ENCODE peak calls at places on chromosomes 3 and 15, in four cellular contexts. One of them, this sample, is unnamed.

GRCh38 chr3:149016669-149017541 is 25.6 kb downstream of the GYG1 start:
- DNase-seq in transverse colon: no peak
- DNase-seq in HCT116: no peak
- DNase-seq in K562: no peak
- DNase-seq in this sample: no peak

GRCh38 chr15:80743189-80743833 is 35.9 kb upstream of the CEMIP start:
- DNase-seq in HCT116: no peak
- DNase-seq in K562: no peak
- DNase-seq in transverse colon: peak; percentile 19
- DNase-seq in this sample: no peak

GRCh38 chr3:61563614-61564404 is 2.4 kb downstream of the PTPRG start:
- DNase-seq in K562: no peak
- DNase-seq in HCT116: no peak
- DNase-seq in transverse colon: no peak
- DNase-seq in this sample: no peak

GRCh38 chr15:74055804-74056203 is 26.5 kb downstream of the GOLGA6A start:
- DNase-seq in K562: no peak
- DNase-seq in HCT116: no peak
- DNase-seq in transverse colon: no peak
- DNase-seq in this sample: no peak

GRCh38 chr15:31228980-31229826 is 97.4 kb upstream of the KLF13 start:
- DNase-seq in transverse colon: peak; percentile 87
- DNase-seq in HCT116: no peak
- DNase-seq in K562: no peak
- DNase-seq in this sample: peak; percentile 87

GRCh38 chr3:39141211-39141995 is 12.0 kb downstream of the CSRNP1 start:
- DNase-seq in transverse colon: peak; percentile 91
- DNase-seq in HCT116: no peak
- DNase-seq in K562: peak; percentile 34
- DNase-seq in this sample: peak; percentile 89

GRCh38 chr3:136819784-136820640 is 1.1 kb downstream of the SLC35G2 start:
- DNase-seq in transverse colon: peak; percentile 29
- DNase-seq in HCT116: no peak
- DNase-seq in K562: peak; percentile 30
- DNase-seq in this sample: peak; percentile 84

GRCh38 chr3:56800373-56801150 is 1.2 kb downstream of the ARHGEF3 start:
- DNase-seq in transverse colon: peak; percentile 45
- DNase-seq in HCT116: no peak
- DNase-seq in K562: no peak
- DNase-seq in this sample: peak; percentile 86

GRCh38 chr3:58952128-58952917 is 97.5 kb downstream of the CFAP20DC start:
- DNase-seq in transverse colon: no peak
- DNase-seq in K562: no peak
- DNase-seq in HCT116: no peak
- DNase-seq in this sample: no peak

GRCh38 chr3:11364181-11364580 is 92.0 kb downstream of the ATG7 start:
- DNase-seq in K562: no peak
- DNase-seq in HCT116: no peak
- DNase-seq in transverse colon: no peak
- DNase-seq in this sample: no peak

GRCh38 chr3:11362600-11362999 is 90.4 kb downstream of the ATG7 start:
- DNase-seq in K562: no peak
- DNase-seq in HCT116: no peak
- DNase-seq in transverse colon: no peak
- DNase-seq in this sample: no peak

GRCh38 chr3:11367116-11367781 is 95.1 kb downstream of the ATG7 start:
- DNase-seq in HCT116: no peak
- DNase-seq in transverse colon: peak; percentile 25
- DNase-seq in K562: no peak
- DNase-seq in this sample: no peak

DNA sequence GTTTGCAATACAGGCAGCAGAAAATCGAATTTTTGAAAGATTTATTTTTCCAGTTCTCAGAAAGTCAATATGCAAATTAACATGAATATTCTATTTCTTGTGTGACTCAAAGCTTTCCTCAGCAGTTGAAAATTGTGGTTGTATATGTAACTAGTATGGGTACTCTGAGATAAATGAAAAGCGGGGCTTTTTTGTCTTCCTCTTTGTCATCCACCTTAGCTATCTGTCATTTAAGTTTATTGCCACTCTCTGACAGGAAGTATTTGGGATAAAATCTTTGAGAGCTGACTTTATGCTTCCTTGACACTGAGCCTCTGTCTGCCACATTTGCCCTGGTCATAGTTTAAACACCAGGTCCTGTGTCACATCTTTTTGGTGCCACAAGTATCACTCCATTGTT is 91.5 kb downstream of the ATG7 start:
- DNase-seq in K562: no peak
- DNase-seq in HCT116: no peak
- DNase-seq in transverse colon: no peak
- DNase-seq in this sample: no peak
- H3K36me3 ChIP-seq in K562: peaks cover 69% of the 10 kb centered on the region
- H3K36me3 ChIP-seq in HCT116: peaks cover 17% of the 10 kb centered on the region
- H3K36me3 ChIP-seq in transverse colon: no peaks in the 10 kb centered on the region
- H3K36me3 ChIP-seq in this sample: peaks cover 95% of the 10 kb centered on the region

GRCh38 chr15:88467073-88467934 is at the start of the genes MRPL46 and MRPS11:
- DNase-seq in K562: peak; percentile 94
- DNase-seq in transverse colon: peak; percentile 91
- DNase-seq in HCT116: peak; percentile 81
- DNase-seq in this sample: peak; percentile 96

GRCh38 chr15:88469321-88469720 is 1.8 kb downstream of the MRPS11 start:
- DNase-seq in HCT116: no peak
- DNase-seq in transverse colon: no peak
- DNase-seq in K562: no peak
- DNase-seq in this sample: no peak

GRCh38 chr15:88463870-88464532 is 3.2 kb downstream of the MRPL46 start:
- DNase-seq in K562: no peak
- DNase-seq in transverse colon: no peak
- DNase-seq in HCT116: no peak
- DNase-seq in this sample: no peak

GRCh38 chr15:88467935-88468528 is 524 bp downstream of the MRPS11 start:
- DNase-seq in K562: peak; percentile 51
- DNase-seq in HCT116: no peak
- DNase-seq in transverse colon: no peak
- DNase-seq in this sample: no peak

DNA sequence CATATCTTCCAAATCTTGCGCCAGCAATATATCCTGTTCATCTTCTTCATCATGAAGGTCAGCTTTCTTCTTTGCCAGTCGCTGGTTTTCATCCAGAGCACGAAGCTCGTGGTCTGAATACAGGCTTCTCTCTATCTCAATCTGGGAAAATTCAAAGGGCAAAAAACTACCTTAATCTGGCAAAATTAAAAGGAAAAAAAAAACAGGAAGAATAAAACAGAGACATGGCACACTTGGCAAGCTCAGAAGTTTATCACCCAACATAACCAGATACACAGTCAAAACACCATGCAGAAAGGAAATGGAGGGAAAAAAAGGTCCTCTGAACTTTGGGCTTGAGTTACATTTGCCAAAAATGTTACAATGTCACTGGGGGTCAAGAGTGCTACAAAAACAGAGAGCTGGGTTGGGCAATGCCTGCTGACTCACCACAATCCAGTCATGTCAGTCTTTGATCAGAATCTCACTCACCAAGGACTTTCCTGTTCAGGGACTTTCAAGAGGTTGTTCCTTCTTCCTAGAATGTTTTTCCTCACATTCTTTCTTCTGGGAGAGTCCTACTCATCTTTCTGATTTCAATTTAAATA is 1.5 kb downstream of the MRPL46 start:
- DNase-seq in transverse colon: no peak
- DNase-seq in K562: peak; percentile 73
- DNase-seq in HCT116: no peak
- DNase-seq in this sample: no peak
- TF ChIP-seq POLR2AphosphoS5 in transverse colon: no peak
- TF ChIP-seq POLR2AphosphoS5 in K562: peak; percentile 51
- TF ChIP-seq POLR2AphosphoS5 in HCT116: no peak
- TF ChIP-seq POLR2AphosphoS5 in this sample: peak; percentile 51

DNA sequence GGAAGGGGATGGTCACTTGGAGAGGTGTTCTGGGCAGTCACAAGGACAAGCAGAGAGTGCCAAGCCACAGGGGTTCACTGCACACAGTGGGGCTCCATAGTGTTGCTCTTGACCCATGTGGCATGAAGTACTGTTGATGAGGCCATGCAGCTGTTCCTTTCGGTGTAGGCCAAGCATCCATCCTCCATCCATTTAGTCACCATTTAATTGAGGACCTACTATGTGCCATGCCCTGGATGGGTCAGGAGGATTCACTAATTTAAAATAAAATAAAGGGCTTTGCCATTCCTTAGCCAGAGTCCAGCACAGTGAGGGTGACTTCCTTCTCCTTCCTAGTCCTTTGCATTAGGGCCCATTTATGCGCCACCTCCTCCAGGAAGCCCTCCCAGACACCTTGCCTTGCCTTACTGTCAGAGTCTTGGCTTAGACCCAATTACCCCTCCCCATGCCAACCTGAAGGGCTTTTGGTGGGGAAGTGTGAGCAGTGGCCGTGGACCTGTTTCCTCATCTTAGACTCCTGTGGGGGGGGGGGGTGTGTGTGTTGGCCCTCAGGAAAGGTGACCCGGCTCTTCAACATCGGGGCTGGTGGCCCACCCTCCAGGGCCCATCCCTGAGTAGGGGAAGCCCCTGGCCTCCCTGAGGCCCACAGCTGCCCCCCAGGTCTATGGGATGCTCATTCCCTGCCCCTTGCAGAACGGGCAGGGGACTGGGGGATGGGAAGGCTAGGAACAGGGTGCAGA is 25.6 kb downstream of the PSTPIP1 start:
- DNase-seq in K562: no peak
- DNase-seq in transverse colon: no peak
- DNase-seq in HCT116: no peak
- DNase-seq in this sample: peak; percentile 59
- H3K4me3 ChIP-seq in K562: no peak overlapping the region
- H3K4me3 ChIP-seq in transverse colon: no peak overlapping the region
- H3K4me3 ChIP-seq in HCT116: no peak overlapping the region
- H3K4me3 ChIP-seq in this sample: no peak overlapping the region

DNA sequence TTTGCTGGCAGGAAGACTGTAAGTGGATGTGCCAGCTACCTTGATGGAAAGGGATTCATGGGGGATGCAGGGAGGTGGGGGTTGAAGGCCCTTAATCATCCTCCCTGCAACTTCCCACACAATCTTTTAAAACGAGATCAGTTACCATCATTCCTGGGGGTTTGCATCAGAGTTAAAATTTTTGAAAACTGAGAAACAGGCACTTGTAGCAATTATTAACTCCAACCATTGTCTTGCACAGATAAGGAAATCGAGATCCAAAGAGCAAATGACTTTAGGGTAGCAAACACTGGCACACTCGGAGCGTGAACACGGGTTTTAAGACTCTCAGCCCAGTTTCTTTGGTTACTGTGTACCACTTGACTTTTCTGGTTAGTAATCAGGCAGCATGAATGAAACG is 41.9 kb downstream of the GPD1L start:
- DNase-seq in HCT116: no peak
- DNase-seq in K562: no peak
- DNase-seq in transverse colon: no peak
- DNase-seq in this sample: no peak
- H3K36me3 ChIP-seq in HCT116: no peaks in the 10 kb centered on the region
- H3K36me3 ChIP-seq in K562: no peaks in the 10 kb centered on the region
- H3K36me3 ChIP-seq in transverse colon: no peaks in the 10 kb centered on the region
- H3K36me3 ChIP-seq in this sample: peaks cover 53% of the 10 kb centered on the region

GRCh38 chr3:115239717-115240116 is 92.6 kb upstream of the ZBTB20 start:
- DNase-seq in K562: peak; percentile 70
- DNase-seq in transverse colon: no peak
- DNase-seq in HCT116: peak; percentile 90
- DNase-seq in this sample: no peak
- TF ChIP-seq POLR2AphosphoS5 in K562: no peak
- TF ChIP-seq POLR2AphosphoS5 in transverse colon: no peak
- TF ChIP-seq POLR2AphosphoS5 in HCT116: no peak
- TF ChIP-seq POLR2AphosphoS5 in this sample: peak; percentile 72

GRCh38 chr3:16506451-16506850 is 7.0 kb downstream of the RFTN1 start:
- DNase-seq in K562: no peak
- DNase-seq in HCT116: no peak
- DNase-seq in transverse colon: no peak
- DNase-seq in this sample: no peak
- H3K4me3 ChIP-seq in K562: no peak overlapping the region
- H3K4me3 ChIP-seq in HCT116: no peak overlapping the region
- H3K4me3 ChIP-seq in transverse colon: no peak overlapping the region
- H3K4me3 ChIP-seq in this sample: no peak overlapping the region

DNA sequence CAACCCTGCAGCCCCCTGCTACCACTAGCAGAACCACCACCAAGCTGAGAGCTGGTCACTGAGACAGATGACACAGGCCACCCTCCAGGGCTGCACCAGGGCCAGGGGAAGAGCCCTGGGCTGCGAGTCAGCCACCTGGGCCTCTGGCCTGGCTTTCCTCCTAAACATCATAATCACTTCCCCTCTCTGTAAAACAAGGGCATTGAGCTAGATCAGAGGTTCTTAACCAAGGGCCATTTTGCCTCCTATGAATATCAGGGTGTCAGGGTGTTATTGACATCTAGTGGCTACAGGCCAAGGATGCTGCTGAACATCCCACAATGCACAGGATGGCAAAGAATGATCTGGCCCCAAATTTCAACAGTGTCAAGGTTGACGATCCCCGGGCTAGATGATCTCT is 25.2 kb downstream of the TLE3 start:
- DNase-seq in transverse colon: no peak
- DNase-seq in K562: no peak
- DNase-seq in HCT116: no peak
- DNase-seq in this sample: no peak
- H3K36me3 ChIP-seq in transverse colon: no peaks in the 10 kb centered on the region
- H3K36me3 ChIP-seq in K562: peaks cover 95% of the 10 kb centered on the region
- H3K36me3 ChIP-seq in HCT116: peaks cover 46% of the 10 kb centered on the region
- H3K36me3 ChIP-seq in this sample: peaks cover 72% of the 10 kb centered on the region

GRCh38 chr15:40942337-40942854 is 10.9 kb upstream of the CHAC1 start:
- DNase-seq in K562: no peak
- DNase-seq in transverse colon: no peak
- DNase-seq in HCT116: no peak
- DNase-seq in this sample: no peak
- TF ChIP-seq POLR2AphosphoS5 in K562: no peak
- TF ChIP-seq POLR2AphosphoS5 in transverse colon: no peak
- TF ChIP-seq POLR2AphosphoS5 in HCT116: no peak
- TF ChIP-seq POLR2AphosphoS5 in this sample: no peak

GRCh38 chr3:176328198-176328597 is 869.1 kb downstream of the TBL1XR1 start:
- DNase-seq in transverse colon: no peak
- DNase-seq in K562: no peak
- DNase-seq in HCT116: no peak
- DNase-seq in this sample: no peak
- H3K4me3 ChIP-seq in transverse colon: no peak overlapping the region
- H3K4me3 ChIP-seq in K562: no peak overlapping the region
- H3K4me3 ChIP-seq in HCT116: no peak overlapping the region
- H3K4me3 ChIP-seq in this sample: no peak overlapping the region